ENCODE peak calls at places on chromosomes 6 and 20, in five cellular contexts. One of them, this sample, is unnamed.

GRCh38 chr20:53786445-53787267 is 193.0 kb upstream of the ZNF217 start:
- DNase-seq in putamen: no peak
- DNase-seq in uterus: no peak
- DNase-seq in endodermal cell: no peak
- DNase-seq in progenitor cell of endocrine pancreas: no peak
- DNase-seq in this sample: no peak

GRCh38 chr6:118152524-118152923 is 245.5 kb downstream of the SLC35F1 start:
- DNase-seq in putamen: no peak
- DNase-seq in uterus: no peak
- DNase-seq in endodermal cell: no peak
- DNase-seq in progenitor cell of endocrine pancreas: no peak
- DNase-seq in this sample: no peak

GRCh38 chr20:22408521-22409402 is 175.6 kb downstream of the FOXA2 start:
- DNase-seq in putamen: no peak
- DNase-seq in uterus: no peak
- DNase-seq in endodermal cell: no peak
- DNase-seq in progenitor cell of endocrine pancreas: no peak
- DNase-seq in this sample: no peak

GRCh38 chr20:49914310-49915117 is 815 bp downstream of the SPATA2 start:
- DNase-seq in putamen: peak; percentile 49
- DNase-seq in uterus: no peak
- DNase-seq in endodermal cell: peak; percentile 77
- DNase-seq in progenitor cell of endocrine pancreas: no peak
- DNase-seq in this sample: peak; percentile 15

GRCh38 chr20:9241721-9242427 is 173.0 kb downstream of the PLCB4 start:
- DNase-seq in putamen: no peak
- DNase-seq in uterus: no peak
- DNase-seq in endodermal cell: no peak
- DNase-seq in progenitor cell of endocrine pancreas: no peak
- DNase-seq in this sample: no peak

GRCh38 chr20:21583486-21584168 is 69.8 kb upstream of the NKX2-2 start:
- DNase-seq in putamen: no peak
- DNase-seq in uterus: no peak
- DNase-seq in endodermal cell: no peak
- DNase-seq in progenitor cell of endocrine pancreas: no peak
- DNase-seq in this sample: no peak

GRCh38 chr20:2051920-2052319 is 49.7 kb upstream of the STK35 start:
- DNase-seq in putamen: no peak
- DNase-seq in uterus: no peak
- DNase-seq in endodermal cell: no peak
- DNase-seq in progenitor cell of endocrine pancreas: no peak
- DNase-seq in this sample: no peak

GRCh38 chr6:151805286-151805840 is 2.1 kb upstream of the ESR1 start:
- DNase-seq in putamen: no peak
- DNase-seq in uterus: peak; percentile 66
- DNase-seq in endodermal cell: peak; percentile 49
- DNase-seq in progenitor cell of endocrine pancreas: no peak
- DNase-seq in this sample: no peak

GRCh38 chr6:11425876-11426275 is 111.7 kb upstream of the TMEM170B start:
- DNase-seq in putamen: no peak
- DNase-seq in uterus: no peak
- DNase-seq in endodermal cell: no peak
- DNase-seq in progenitor cell of endocrine pancreas: no peak
- DNase-seq in this sample: no peak

GRCh38 chr20:56032251-56032650 is 26.9 kb upstream of the CBLN4 start:
- DNase-seq in putamen: no peak
- DNase-seq in uterus: no peak
- DNase-seq in endodermal cell: no peak
- DNase-seq in progenitor cell of endocrine pancreas: no peak
- DNase-seq in this sample: no peak

GRCh38 chr20:19922716-19923115 is 94.4 kb upstream of the NAA20 start:
- DNase-seq in putamen: no peak
- DNase-seq in uterus: no peak
- DNase-seq in endodermal cell: no peak
- DNase-seq in progenitor cell of endocrine pancreas: no peak
- DNase-seq in this sample: no peak

GRCh38 chr6:107066697-107067659 is 39.0 kb downstream of the MTRES1 start:
- DNase-seq in putamen: no peak
- DNase-seq in uterus: no peak
- DNase-seq in endodermal cell: peak; percentile 48
- DNase-seq in progenitor cell of endocrine pancreas: no peak
- DNase-seq in this sample: no peak

GRCh38 chr6:154951400-154952200 is 43.5 kb upstream of the TIAM2 start:
- DNase-seq in putamen: no peak
- DNase-seq in uterus: no peak
- DNase-seq in endodermal cell: no peak
- DNase-seq in progenitor cell of endocrine pancreas: no peak
- DNase-seq in this sample: peak; percentile 44

GRCh38 chr6:6583836-6584235 is 4.7 kb upstream of the LY86 start:
- DNase-seq in putamen: no peak
- DNase-seq in uterus: no peak
- DNase-seq in endodermal cell: no peak
- DNase-seq in progenitor cell of endocrine pancreas: no peak
- DNase-seq in this sample: no peak

GRCh38 chr6:34657307-34657978 is 39.1 kb downstream of the ILRUN start:
- DNase-seq in putamen: peak; percentile 45
- DNase-seq in uterus: peak; percentile 49
- DNase-seq in endodermal cell: no peak
- DNase-seq in progenitor cell of endocrine pancreas: no peak
- DNase-seq in this sample: no peak

GRCh38 chr6:2579241-2579761 is 171.4 kb downstream of the MYLK4 start:
- DNase-seq in putamen: no peak
- DNase-seq in uterus: no peak
- DNase-seq in endodermal cell: no peak
- DNase-seq in progenitor cell of endocrine pancreas: no peak
- DNase-seq in this sample: no peak

GRCh38 chr20:57577679-57578475 is 17.0 kb downstream of the PCK1 start:
- DNase-seq in putamen: no peak
- DNase-seq in uterus: no peak
- DNase-seq in endodermal cell: no peak
- DNase-seq in progenitor cell of endocrine pancreas: no peak
- DNase-seq in this sample: no peak

GRCh38 chr6:146289816-146290588 is 253.6 kb upstream of the RAB32 start:
- DNase-seq in putamen: no peak
- DNase-seq in uterus: no peak
- DNase-seq in endodermal cell: no peak
- DNase-seq in progenitor cell of endocrine pancreas: no peak
- DNase-seq in this sample: no peak

GRCh38 chr20:53930651-53931504 is 139.5 kb downstream of the BCAS1 start:
- DNase-seq in putamen: no peak
- DNase-seq in uterus: no peak
- DNase-seq in endodermal cell: peak; percentile 2
- DNase-seq in progenitor cell of endocrine pancreas: no peak
- DNase-seq in this sample: no peak

GRCh38 chr20:327041-327945 is 1.9 kb downstream of the SOX12 start:
- DNase-seq in putamen: peak; percentile 92
- DNase-seq in uterus: peak; percentile 91
- DNase-seq in endodermal cell: peak; percentile 97
- DNase-seq in progenitor cell of endocrine pancreas: peak; percentile 82
- DNase-seq in this sample: peak; percentile 46

GRCh38 chr6:25023781-25024180 is 88.0 kb upstream of the RIPOR2 start:
- DNase-seq in putamen: no peak
- DNase-seq in uterus: no peak
- DNase-seq in endodermal cell: no peak
- DNase-seq in progenitor cell of endocrine pancreas: no peak
- DNase-seq in this sample: no peak

GRCh38 chr20:33444797-33445560 is 1.4 kb upstream of the SNTA1 start:
- DNase-seq in putamen: no peak
- DNase-seq in uterus: no peak
- DNase-seq in endodermal cell: peak; percentile 77
- DNase-seq in progenitor cell of endocrine pancreas: no peak
- DNase-seq in this sample: peak; percentile 16

GRCh38 chr6:3162565-3163247 is 5.4 kb upstream of the TUBB2A start:
- DNase-seq in putamen: peak; percentile 58
- DNase-seq in uterus: peak; percentile 68
- DNase-seq in endodermal cell: peak; percentile 91
- DNase-seq in progenitor cell of endocrine pancreas: peak; percentile 61
- DNase-seq in this sample: peak; percentile 39

GRCh38 chr20:63941282-63942060 is 14.7 kb downstream of the UCKL1 start:
- DNase-seq in putamen: no peak
- DNase-seq in uterus: no peak
- DNase-seq in endodermal cell: peak; percentile 97
- DNase-seq in progenitor cell of endocrine pancreas: no peak
- DNase-seq in this sample: peak; percentile 75

GRCh38 chr6:111829581-111829980 is 43.7 kb downstream of the FYN start:
- DNase-seq in putamen: no peak
- DNase-seq in uterus: no peak
- DNase-seq in endodermal cell: no peak
- DNase-seq in progenitor cell of endocrine pancreas: no peak
- DNase-seq in this sample: no peak

GRCh38 chr6:15061176-15061575 is 184.7 kb upstream of the JARID2 start:
- DNase-seq in putamen: no peak
- DNase-seq in uterus: no peak
- DNase-seq in endodermal cell: no peak
- DNase-seq in progenitor cell of endocrine pancreas: no peak
- DNase-seq in this sample: no peak

GRCh38 chr20:63133481-63134091 is 82.3 kb downstream of the YTHDF1 start:
- DNase-seq in putamen: no peak
- DNase-seq in uterus: no peak
- DNase-seq in endodermal cell: peak; percentile 36
- DNase-seq in progenitor cell of endocrine pancreas: no peak
- DNase-seq in this sample: no peak

GRCh38 chr6:56845027-56845426 is 109.9 kb upstream of the BEND6 start:
- DNase-seq in putamen: no peak
- DNase-seq in uterus: no peak
- DNase-seq in endodermal cell: no peak
- DNase-seq in progenitor cell of endocrine pancreas: no peak
- DNase-seq in this sample: no peak

GRCh38 chr6:138727182-138727581 is 46.4 kb upstream of the CCDC28A start:
- DNase-seq in putamen: no peak
- DNase-seq in uterus: no peak
- DNase-seq in endodermal cell: no peak
- DNase-seq in progenitor cell of endocrine pancreas: no peak
- DNase-seq in this sample: no peak

GRCh38 chr6:131643262-131643631 is 6.1 kb downstream of the ENPP3 start:
- DNase-seq in putamen: peak; percentile 26
- DNase-seq in uterus: no peak
- DNase-seq in endodermal cell: no peak
- DNase-seq in progenitor cell of endocrine pancreas: no peak
- DNase-seq in this sample: no peak

GRCh38 chr6:74892091-74892490 is 313.8 kb downstream of the COL12A1 start:
- DNase-seq in putamen: no peak
- DNase-seq in uterus: no peak
- DNase-seq in endodermal cell: no peak
- DNase-seq in progenitor cell of endocrine pancreas: no peak
- DNase-seq in this sample: no peak

GRCh38 chr6:101195581-101195980 is 197.9 kb upstream of the GRIK2 start:
- DNase-seq in putamen: peak; percentile 2
- DNase-seq in uterus: no peak
- DNase-seq in endodermal cell: no peak
- DNase-seq in progenitor cell of endocrine pancreas: no peak
- DNase-seq in this sample: no peak

GRCh38 chr6:33590531-33591198 is 10.6 kb upstream of the BAK1 start:
- DNase-seq in putamen: no peak
- DNase-seq in uterus: no peak
- DNase-seq in endodermal cell: peak; percentile 85
- DNase-seq in progenitor cell of endocrine pancreas: no peak
- DNase-seq in this sample: no peak

This sample was measured in effector memory CD8-positive, alpha-beta T cell.